ENCODE peak calls at places on chromosomes 2 and 18, in six cellular contexts. H is neural progenitor cell, D is GM23248, F is HCT116, M is SK-N-SH, P is MM.1S. X is an unnamed sample.

GRCh38 chr2:84888401-84889276 is 7.8 kb upstream of the TRABD2A start:
- DNase-seq in H (no peak), P (peak), M (no peak), D (peak), F (no peak), X (no peak)

GRCh38 chr2:216583157-216583556 is 50.1 kb upstream of the IGFBP2 start:
- DNase-seq in F (no peak), H (no peak), P (no peak), D (peak), M (no peak), X (peak)

GRCh38 chr2:238821391-238821790 is 26.5 kb upstream of the TWIST2 start:
- DNase-seq in P (no peak), D (peak), F (no peak), H (peak), M (no peak), X (no peak)

GRCh38 chr18:31572368-31572767 is 19.3 kb upstream of the TTR start:
- DNase-seq in P (no peak), F (no peak), H (no peak), D (no peak), M (no peak), X (no peak)

GRCh38 chr2:100741880-100742814 is 77.8 kb upstream of the NPAS2 start:
- DNase-seq in D (peak), F (no peak), P (no peak), M (no peak), H (no peak), X (peak)

GRCh38 chr2:23620841-23621341 is 235.9 kb downstream of the KLHL29 start:
- DNase-seq in M (peak), F (no peak), D (no peak), H (no peak), P (no peak), X (no peak)

GRCh38 chr18:58394046-58394445 is 234.8 kb downstream of the ALPK2 start:
- DNase-seq in P (no peak), H (no peak), D (peak), M (no peak), F (no peak), X (no peak)

GRCh38 chr2:236211281-236211680 is 43.1 kb upstream of the GBX2 start:
- DNase-seq in P (no peak), D (no peak), M (no peak), F (no peak), H (no peak), X (no peak)

GRCh38 chr2:134713606-134714005 is 5.2 kb downstream of the TMEM163 start:
- DNase-seq in F (no peak), P (no peak), M (no peak), H (no peak), D (no peak), X (no peak)

GRCh38 chr2:200383380-200384110 is 77.1 kb downstream of the SPATS2L start:
- DNase-seq in D (peak), H (no peak), F (no peak), M (no peak), P (peak), X (no peak)

GRCh38 chr2:68745006-68745405 is 10.4 kb downstream of the ARHGAP25 start:
- DNase-seq in D (no peak), F (no peak), P (no peak), H (no peak), M (no peak), X (no peak)

GRCh38 chr2:211035548-211036185 is 479.3 kb downstream of the CPS1 start:
- DNase-seq in P (peak), H (peak), D (peak), M (no peak), F (peak), X (peak)

GRCh38 chr2:218006741-218007140 is 3.9 kb upstream of the TNS1 start:
- DNase-seq in D (peak), M (no peak), H (no peak), P (no peak), F (no peak), X (peak)

GRCh38 chr2:129751409-129751808 is 228.1 kb upstream of the RAB6C start:
- DNase-seq in H (no peak), M (no peak), P (no peak), F (no peak), D (no peak), X (no peak)

GRCh38 chr2:1234731-1235308 is 178.4 kb upstream of the TPO start:
- DNase-seq in H (no peak), F (no peak), M (no peak), D (no peak), P (no peak), X (peak)

GRCh38 chr18:67517224-67517765 is 775 bp upstream of the DSEL start:
- DNase-seq in H (peak), D (peak), P (no peak), M (no peak), F (no peak), X (no peak)

GRCh38 chr2:236748801-236749200 is 179.2 kb downstream of the ACKR3 start:
- DNase-seq in D (peak), P (no peak), M (no peak), H (peak), F (no peak), X (no peak)

GRCh38 chr2:158953926-158954763 is 14.3 kb upstream of the TANC1 start:
- DNase-seq in M (peak), P (peak), D (peak), H (no peak), F (no peak), X (peak)

GRCh38 chr18:61402761-61403160 is 69.5 kb downstream of the CDH20 start:
- DNase-seq in F (no peak), H (no peak), M (no peak), D (no peak), P (no peak), X (no peak)

GRCh38 chr2:55059793-55060192 is 9.5 kb upstream of the RTN4 start:
- DNase-seq in M (no peak), P (no peak), D (no peak), F (no peak), H (no peak), X (no peak)

GRCh38 chr2:26948800-26949199 is 21.6 kb upstream of the MAPRE3 start:
- DNase-seq in P (no peak), H (no peak), F (no peak), D (no peak), M (no peak), X (no peak)

GRCh38 chr2:168744844-168745243 is 57.6 kb upstream of the NOSTRIN start:
- DNase-seq in F (no peak), D (no peak), P (no peak), H (no peak), M (no peak), X (no peak)

GRCh38 chr2:236512902-236513433 is 56.7 kb upstream of the ACKR3 start:
- DNase-seq in M (peak), D (peak), P (peak), F (peak), H (peak), X (peak)

GRCh38 chr2:158781562-158781961 is 13.6 kb upstream of the DAPL1 start:
- DNase-seq in F (no peak), P (no peak), H (peak), D (peak), M (no peak), X (no peak)

GRCh38 chr2:106197878-106198277 is 3.8 kb upstream of the UXS1 start:
- DNase-seq in P (no peak), H (no peak), M (no peak), F (no peak), D (peak), X (peak)

GRCh38 chr2:188580738-188581137 is 289.1 kb downstream of the GULP1 start:
- DNase-seq in M (no peak), D (no peak), F (no peak), P (no peak), H (no peak), X (no peak)

GRCh38 chr18:80105369-80106167 is 3.5 kb upstream of the ADNP2 start:
- DNase-seq in D (no peak), H (no peak), F (no peak), M (no peak), P (no peak), X (no peak)

GRCh38 chr18:59700535-59700967 is 3.3 kb upstream of the CCBE1 start:
- DNase-seq in D (no peak), H (no peak), P (no peak), M (peak), F (no peak), X (no peak)
- H2AFZ ChIP-seq in D (peak), H (no peak), P (no peak), M (peak), F (no peak), X (no peak)

GRCh38 chr2:241645056-241645914 is 7.8 kb downstream of the ATG4B start:
- DNase-seq in M (no peak), P (no peak), H (no peak), D (no peak), F (no peak), X (no peak)
- H3K9ac ChIP-seq in M (no peak), P (no peak), H (no peak), D (no peak), F (no peak), X (no peak)

DNA sequence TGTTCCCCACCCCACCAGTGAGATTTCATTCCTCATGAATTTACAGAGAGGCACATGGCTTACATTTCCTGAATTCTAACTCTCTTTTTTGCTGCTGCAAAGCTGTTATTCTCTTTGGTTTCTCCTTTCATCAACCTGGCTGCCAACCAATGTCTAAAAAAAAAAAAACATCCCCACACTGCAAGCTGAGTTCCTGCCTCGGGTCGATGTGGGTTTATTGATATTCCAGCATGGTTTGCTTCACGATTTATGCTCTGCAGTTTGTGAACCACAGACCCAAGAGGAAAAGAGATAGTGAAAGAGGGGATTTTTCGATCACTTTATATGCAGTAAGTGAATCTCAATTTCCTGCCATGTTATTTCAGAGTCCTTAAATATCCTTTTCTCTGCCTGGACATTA is 363.6 kb downstream of the LPIN1 start:
- DNase-seq in D (no peak), P (no peak), M (no peak), H (no peak), F (no peak), X (no peak)
- TF ChIP-seq EZH2phosphoT487 in D (no peak), P (no peak), M (no peak), H (no peak), F (no peak), X (no peak)

GRCh38 chr2:65625982-65626381 is 193.6 kb upstream of the SPRED2 start:
- DNase-seq in M (no peak), D (no peak), P (no peak), H (no peak), F (no peak), X (no peak)

GRCh38 chr2:65622951-65623525 is 190.6 kb upstream of the SPRED2 start:
- DNase-seq in P (no peak), F (no peak), M (no peak), H (no peak), D (no peak), X (no peak)

GRCh38 chr2:65622499-65622898 is 190.1 kb upstream of the SPRED2 start:
- DNase-seq in H (no peak), P (no peak), F (no peak), D (no peak), M (no peak), X (no peak)

GRCh38 chr2:65620524-65620923 is 188.1 kb upstream of the SPRED2 start:
- DNase-seq in M (no peak), P (no peak), F (no peak), H (peak), D (no peak), X (peak)

DNA sequence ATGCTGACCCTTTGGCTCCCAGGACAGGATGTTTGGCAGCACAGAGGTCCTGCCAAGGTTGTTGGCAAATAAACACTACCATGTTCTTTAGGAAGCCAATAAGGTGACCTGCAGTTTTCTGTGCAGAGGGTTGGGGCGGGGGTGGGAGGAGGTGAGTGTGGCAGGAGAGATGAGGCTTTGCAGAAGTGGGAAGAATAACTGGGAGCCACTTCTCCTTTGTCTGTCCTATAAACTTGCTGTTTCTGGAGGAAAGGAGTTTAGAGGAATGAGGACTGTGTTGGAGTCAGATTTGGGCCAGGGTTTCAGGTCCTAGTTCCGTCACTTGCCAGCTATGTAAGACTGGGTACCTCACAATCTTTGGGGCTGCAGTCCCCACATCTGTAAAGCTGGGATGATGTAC is 187.6 kb upstream of the SPRED2 start:
- DNase-seq in F (no peak), H (no peak), P (no peak), D (no peak), M (no peak), X (no peak)
- H2AFZ ChIP-seq in F (no peak), H (no peak), P (no peak), D (no peak), M (no peak), X (no peak)